ENCODE peak calls at places on chromosomes 11 and 22, in four cellular contexts. A is activated T-helper 9 cell treated with anti-CD3 and anti-CD28 coated beads, Interleukin-2, amount 50 U/mL, for 16 hours; X is Jurkat, Clone E6-1; H is GM12891. O is an unnamed sample.

GRCh38 chr11:108121274-108122155 is at the start of gene ACAT1:
- DNase-seq in A (peak), X (peak), H (peak), O (peak)

GRCh38 chr11:133911169-133911568 is 45.6 kb downstream of the IGSF9B start:
- DNase-seq in A (no peak), X (peak), H (no peak), O (no peak)

GRCh38 chr22:39122772-39123470 is 25.9 kb downstream of the APOBEC3H start:
- DNase-seq in A (no peak), X (no peak), H (no peak), O (no peak)

GRCh38 chr11:65882191-65883057 is 2.8 kb downstream of the CTSW start:
- DNase-seq in A (no peak), X (no peak), H (no peak), O (no peak)

GRCh38 chr11:134411887-134412507 is at the start of gene B3GAT1:
- DNase-seq in A (no peak), X (no peak), H (no peak), O (no peak)

GRCh38 chr11:113874920-113875413 is 405 bp downstream of the USP28 start:
- DNase-seq in A (peak), X (no peak), H (no peak), O (no peak)

GRCh38 chr11:35662061-35662648 is 420 bp upstream of the TRIM44 start:
- DNase-seq in A (no peak), X (no peak), H (peak), O (peak)

GRCh38 chr22:20551805-20552449 is 44.5 kb downstream of the MED15 start:
- DNase-seq in A (peak), X (no peak), H (no peak), O (peak)

GRCh38 chr11:60372767-60373166 is 5.6 kb upstream of the MS4A7 start:
- DNase-seq in A (no peak), X (no peak), H (no peak), O (no peak)

GRCh38 chr22:45585437-45585755 is 82.7 kb downstream of the FBLN1 start:
- DNase-seq in A (no peak), X (no peak), H (no peak), O (no peak)

GRCh38 chr11:8087185-8087584 is 6.2 kb downstream of the TUB start:
- DNase-seq in A (no peak), X (no peak), H (no peak), O (no peak)

GRCh38 chr22:28600546-28601143 is 79.0 kb downstream of the TTC28 start:
- DNase-seq in A (no peak), X (peak), H (no peak), O (peak)

GRCh38 chr11:1937616-1938342 is 9.4 kb upstream of the MRPL23 start:
- DNase-seq in A (no peak), X (no peak), H (no peak), O (no peak)

GRCh38 chr11:130121430-130121978 is 38.1 kb upstream of the ST14 start:
- DNase-seq in A (no peak), X (peak), H (no peak), O (no peak)

GRCh38 chr11:83819936-83820549 is 533.9 kb upstream of the CCDC90B start:
- DNase-seq in A (no peak), X (peak), H (no peak), O (peak)

GRCh38 chr22:35220221-35220620 is 37.1 kb upstream of the HMGXB4 start:
- DNase-seq in A (no peak), X (no peak), H (no peak), O (no peak)

GRCh38 chr22:26897384-26897783 is 240.0 kb downstream of the MIAT start:
- DNase-seq in A (no peak), X (no peak), H (no peak), O (no peak)

GRCh38 chr22:41966607-41967240 is 2.5 kb upstream of the SEPTIN3 start:
- DNase-seq in A (no peak), X (peak), H (peak), O (peak)

GRCh38 chr11:132439711-132440300 is 1069.4 kb downstream of the NTM start:
- DNase-seq in A (no peak), X (no peak), H (no peak), O (no peak)

GRCh38 chr22:49476176-49476575 is 351.5 kb downstream of the BRD1 start:
- DNase-seq in A (no peak), X (no peak), H (no peak), O (no peak)

GRCh38 chr11:120229451-120230424 is 10.2 kb upstream of the POU2F3 start:
- DNase-seq in A (no peak), X (no peak), H (no peak), O (peak)

GRCh38 chr11:6755303-6755952 is 16.3 kb downstream of the OR2AG2 start:
- DNase-seq in A (no peak), X (no peak), H (no peak), O (peak)

GRCh38 chr11:35389897-35390462 is 29.4 kb downstream of the SLC1A2 start:
- DNase-seq in A (no peak), X (no peak), H (no peak), O (no peak)

GRCh38 chr11:114053406-114053805 is 6.1 kb upstream of the ZBTB16 start:
- DNase-seq in A (no peak), X (no peak), H (no peak), O (no peak)

GRCh38 chr11:26187639-26188038 is 144.3 kb upstream of the ANO3 start:
- DNase-seq in A (no peak), X (no peak), H (no peak), O (peak)

GRCh38 chr11:37511425-37511933 is 913.4 kb upstream of the RAG2 start:
- DNase-seq in A (no peak), X (no peak), H (no peak), O (no peak)

GRCh38 chr22:44172370-44173108 is 8.2 kb upstream of the PARVG start:
- DNase-seq in A (no peak), X (no peak), H (peak), O (no peak)

GRCh38 chr11:59545179-59546020 is 34.1 kb downstream of the OR4D9 start:
- DNase-seq in A (no peak), X (no peak), H (no peak), O (no peak)

GRCh38 chr11:117045196-117045595 is 53.0 kb downstream of the SIK3 start:
- DNase-seq in A (no peak), X (no peak), H (no peak), O (no peak)

GRCh38 chr22:49392841-49393510 is 434.7 kb downstream of the BRD1 start:
- DNase-seq in A (no peak), X (no peak), H (no peak), O (no peak)

GRCh38 chr11:19980957-19981669 is 179.2 kb downstream of the DBX1 start:
- DNase-seq in A (no peak), X (no peak), H (no peak), O (peak)

GRCh38 chr11:80929406-80929805 is 1488.6 kb upstream of the TENM4 start:
- DNase-seq in A (no peak), X (no peak), H (no peak), O (no peak)

GRCh38 chr22:50039669-50040458 is 18.2 kb downstream of the TTLL8 start:
- DNase-seq in A (no peak), X (no peak), H (no peak), O (no peak)

GRCh38 chr22:44298331-44299087 is 14.2 kb downstream of the SHISAL1 start:
- DNase-seq in A (no peak), X (no peak), H (no peak), O (no peak)

O was measured in HepG2.